ENCODE peak calls at places on chromosomes 12 and 14, in four cellular contexts. One of them, this sample, is unnamed.

GRCh38 chr14:20818861-20819260 is 16.2 kb upstream of the RNASE1 start:
- DNase-seq in adrenal gland: no peak
- DNase-seq in upper lobe of right lung: no peak
- DNase-seq in aorta: no peak
- DNase-seq in this sample: no peak

GRCh38 chr14:77885363-77885762 is 85.5 kb downstream of the ADCK1 start:
- DNase-seq in adrenal gland: no peak
- DNase-seq in upper lobe of right lung: no peak
- DNase-seq in aorta: no peak
- DNase-seq in this sample: no peak

GRCh38 chr12:52148541-52149181 is 43.2 kb downstream of the KRT80 start:
- DNase-seq in adrenal gland: no peak
- DNase-seq in upper lobe of right lung: peak; percentile 87
- DNase-seq in aorta: peak; percentile 75
- DNase-seq in this sample: peak; percentile 86

GRCh38 chr14:65926504-65926903 is 514.0 kb downstream of the FUT8 start:
- DNase-seq in adrenal gland: no peak
- DNase-seq in upper lobe of right lung: no peak
- DNase-seq in aorta: no peak
- DNase-seq in this sample: no peak

GRCh38 chr12:52278530-52278929 is 4.1 kb downstream of the KRT86 start:
- DNase-seq in adrenal gland: no peak
- DNase-seq in upper lobe of right lung: no peak
- DNase-seq in aorta: no peak
- DNase-seq in this sample: peak; percentile 22

GRCh38 chr14:49986344-49987014 is 93.6 kb downstream of the ARF6 start:
- DNase-seq in adrenal gland: no peak
- DNase-seq in upper lobe of right lung: no peak
- DNase-seq in aorta: no peak
- DNase-seq in this sample: no peak

GRCh38 chr14:43647302-43647701 is 859.8 kb downstream of the FSCB start:
- DNase-seq in adrenal gland: no peak
- DNase-seq in upper lobe of right lung: no peak
- DNase-seq in aorta: no peak
- DNase-seq in this sample: no peak

GRCh38 chr14:94180655-94181271 is 6.6 kb downstream of the PPP4R4 start:
- DNase-seq in adrenal gland: no peak
- DNase-seq in upper lobe of right lung: no peak
- DNase-seq in aorta: no peak
- DNase-seq in this sample: no peak

GRCh38 chr12:75816892-75817291 is 214.7 kb downstream of the PHLDA1 start:
- DNase-seq in adrenal gland: no peak
- DNase-seq in upper lobe of right lung: no peak
- DNase-seq in aorta: no peak
- DNase-seq in this sample: no peak

GRCh38 chr14:64891839-64892375 is 12.2 kb upstream of the SPTB start:
- DNase-seq in adrenal gland: peak; percentile 55
- DNase-seq in upper lobe of right lung: no peak
- DNase-seq in aorta: no peak
- DNase-seq in this sample: no peak

GRCh38 chr14:104115131-104115600 is 23.2 kb upstream of the KIF26A start:
- DNase-seq in adrenal gland: no peak
- DNase-seq in upper lobe of right lung: peak; percentile 44
- DNase-seq in aorta: peak; percentile 38
- DNase-seq in this sample: peak; percentile 21

GRCh38 chr12:114480309-114481199 is 74.6 kb upstream of the TBX5 start:
- DNase-seq in adrenal gland: peak; percentile 5
- DNase-seq in upper lobe of right lung: no peak
- DNase-seq in aorta: no peak
- DNase-seq in this sample: no peak

GRCh38 chr14:90698379-90698869 is 117.8 kb downstream of the TTC7B start:
- DNase-seq in adrenal gland: peak; percentile 41
- DNase-seq in upper lobe of right lung: no peak
- DNase-seq in aorta: no peak
- DNase-seq in this sample: no peak

GRCh38 chr14:58151701-58152568 is at the start of gene ARMH4:
- DNase-seq in adrenal gland: peak; percentile 90
- DNase-seq in upper lobe of right lung: peak; percentile 90
- DNase-seq in aorta: peak; percentile 94
- DNase-seq in this sample: peak; percentile 86

GRCh38 chr12:130088509-130088908 is 73.8 kb upstream of the FZD10 start:
- DNase-seq in adrenal gland: no peak
- DNase-seq in upper lobe of right lung: no peak
- DNase-seq in aorta: no peak
- DNase-seq in this sample: no peak

GRCh38 chr12:68224613-68225285 is 861 bp downstream of the IL26 start:
- DNase-seq in adrenal gland: no peak
- DNase-seq in upper lobe of right lung: no peak
- DNase-seq in aorta: no peak
- DNase-seq in this sample: no peak

GRCh38 chr12:104414581-104415305 is 42.0 kb upstream of the CHST11 start:
- DNase-seq in adrenal gland: no peak
- DNase-seq in upper lobe of right lung: no peak
- DNase-seq in aorta: no peak
- DNase-seq in this sample: no peak

GRCh38 chr12:78672033-78672432 is 192.5 kb upstream of the SYT1 start:
- DNase-seq in adrenal gland: no peak
- DNase-seq in upper lobe of right lung: no peak
- DNase-seq in aorta: no peak
- DNase-seq in this sample: no peak

GRCh38 chr12:4104722-4105244 is 168.8 kb upstream of the CCND2 start:
- DNase-seq in adrenal gland: no peak
- DNase-seq in upper lobe of right lung: no peak
- DNase-seq in aorta: no peak
- DNase-seq in this sample: no peak

GRCh38 chr14:67817750-67818438 is 1.5 kb upstream of the ZFYVE26 start:
- DNase-seq in adrenal gland: peak; percentile 19
- DNase-seq in upper lobe of right lung: no peak
- DNase-seq in aorta: no peak
- DNase-seq in this sample: no peak

GRCh38 chr12:114684098-114684869 is at the start of gene TBX3:
- DNase-seq in adrenal gland: peak; percentile 98
- DNase-seq in upper lobe of right lung: peak; percentile 89
- DNase-seq in aorta: peak; percentile 95
- DNase-seq in this sample: peak; percentile 79

GRCh38 chr14:67575684-67576083 is 24.4 kb downstream of the PIGH start:
- DNase-seq in adrenal gland: no peak
- DNase-seq in upper lobe of right lung: peak; percentile 64
- DNase-seq in aorta: no peak
- DNase-seq in this sample: no peak

GRCh38 chr12:48542300-48542928 is 17.0 kb downstream of the OR8S1 start:
- DNase-seq in adrenal gland: peak; percentile 30
- DNase-seq in upper lobe of right lung: peak; percentile 71
- DNase-seq in aorta: no peak
- DNase-seq in this sample: peak; percentile 53

GRCh38 chr14:60161176-60162107 is 3.8 kb downstream of the DHRS7 start:
- DNase-seq in adrenal gland: peak; percentile 83
- DNase-seq in upper lobe of right lung: no peak
- DNase-seq in aorta: no peak
- DNase-seq in this sample: no peak

GRCh38 chr14:68359862-68360552 is 432.9 kb downstream of the ZFP36L1 start:
- DNase-seq in adrenal gland: peak; percentile 29
- DNase-seq in upper lobe of right lung: peak; percentile 86
- DNase-seq in aorta: peak; percentile 82
- DNase-seq in this sample: peak; percentile 63

GRCh38 chr12:53233671-53234091 is 1.7 kb upstream of the RARG start:
- DNase-seq in adrenal gland: no peak
- DNase-seq in upper lobe of right lung: no peak
- DNase-seq in aorta: peak; percentile 55
- DNase-seq in this sample: no peak

GRCh38 chr14:94646481-94646880 is 34.3 kb downstream of the SERPINA3 start:
- DNase-seq in adrenal gland: no peak
- DNase-seq in upper lobe of right lung: no peak
- DNase-seq in aorta: no peak
- DNase-seq in this sample: no peak

GRCh38 chr12:99619389-99620158 is 28.0 kb upstream of the GARIN6 start:
- DNase-seq in adrenal gland: peak; percentile 39
- DNase-seq in upper lobe of right lung: no peak
- DNase-seq in aorta: no peak
- DNase-seq in this sample: no peak

GRCh38 chr12:124909831-124910560 is 4.5 kb downstream of the UBC start:
- DNase-seq in adrenal gland: no peak
- DNase-seq in upper lobe of right lung: no peak
- DNase-seq in aorta: peak; percentile 44
- DNase-seq in this sample: no peak

GRCh38 chr12:10018390-10018789 is 8.0 kb downstream of the CLEC12B start:
- DNase-seq in adrenal gland: no peak
- DNase-seq in upper lobe of right lung: no peak
- DNase-seq in aorta: no peak
- DNase-seq in this sample: no peak

GRCh38 chr12:74449872-74450271 is 87.8 kb upstream of the ATXN7L3B start:
- DNase-seq in adrenal gland: no peak
- DNase-seq in upper lobe of right lung: no peak
- DNase-seq in aorta: no peak
- DNase-seq in this sample: no peak

GRCh38 chr12:45732936-45733335 is 3.4 kb downstream of the ARID2 start:
- DNase-seq in adrenal gland: no peak
- DNase-seq in upper lobe of right lung: no peak
- DNase-seq in aorta: no peak
- DNase-seq in this sample: no peak

DNA sequence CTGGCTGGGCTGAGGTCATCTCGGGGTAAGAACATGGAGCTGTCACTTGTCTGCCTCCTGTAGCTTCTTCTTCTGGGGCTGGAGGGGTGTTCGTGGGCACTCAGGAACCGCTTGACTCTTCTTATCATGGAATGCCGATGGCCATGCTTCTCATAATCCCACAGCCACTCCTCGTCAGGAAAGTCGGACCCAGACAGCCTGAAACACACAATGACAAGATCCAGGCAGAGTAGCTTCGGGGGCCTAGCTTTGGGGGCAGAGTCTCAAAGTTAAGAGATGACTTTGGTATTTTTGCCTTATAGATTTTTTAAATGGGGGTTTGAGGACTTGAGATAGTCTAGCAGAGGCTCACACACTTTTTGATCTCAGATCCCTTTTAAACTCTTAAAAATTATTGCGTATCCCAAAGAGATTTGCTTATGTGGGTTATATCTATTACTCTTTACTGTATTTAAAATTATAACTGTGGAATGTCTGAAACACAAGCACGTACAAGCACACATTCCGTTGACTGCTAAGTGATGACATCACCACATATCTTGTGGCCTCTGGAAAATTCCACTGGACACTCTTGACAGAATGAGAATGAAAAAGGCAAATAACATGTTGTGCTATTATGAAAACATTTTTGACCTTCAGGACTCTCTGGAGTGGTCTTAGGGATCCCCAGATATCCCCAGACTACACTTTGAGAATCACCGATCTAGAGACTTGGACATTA is 43.3 kb downstream of the BEST3 start:
- DNase-seq in adrenal gland: peak; percentile 53
- DNase-seq in upper lobe of right lung: no peak
- DNase-seq in aorta: no peak
- DNase-seq in this sample: no peak
- H3K36me3 ChIP-seq in adrenal gland: no peaks in the 10 kb centered on the region
- H3K36me3 ChIP-seq in upper lobe of right lung: no peaks in the 10 kb centered on the region
- H3K36me3 ChIP-seq in aorta: no peaks in the 10 kb centered on the region
- H3K36me3 ChIP-seq in this sample: no peaks in the 10 kb centered on the region

GRCh38 chr14:100819829-100820475 is 6.0 kb upstream of the MEG3 start:
- DNase-seq in adrenal gland: no peak
- DNase-seq in upper lobe of right lung: no peak
- DNase-seq in aorta: peak; percentile 69
- DNase-seq in this sample: no peak
- H3K36me3 ChIP-seq in adrenal gland: no peaks in the 10 kb centered on the region
- H3K36me3 ChIP-seq in upper lobe of right lung: no peaks in the 10 kb centered on the region
- H3K36me3 ChIP-seq in aorta: no peaks in the 10 kb centered on the region
- H3K36me3 ChIP-seq in this sample: no peaks in the 10 kb centered on the region

GRCh38 chr12:119686776-119687175 is 18.8 kb downstream of the PRKAB1 start:
- DNase-seq in adrenal gland: no peak
- DNase-seq in upper lobe of right lung: no peak
- DNase-seq in aorta: no peak
- DNase-seq in this sample: no peak
- H3K36me3 ChIP-seq in adrenal gland: peaks cover 7% of the 10 kb centered on the region
- H3K36me3 ChIP-seq in upper lobe of right lung: peaks cover 6% of the 10 kb centered on the region
- H3K36me3 ChIP-seq in aorta: no peaks in the 10 kb centered on the region
- H3K36me3 ChIP-seq in this sample: peaks cover 20% of the 10 kb centered on the region

DNA sequence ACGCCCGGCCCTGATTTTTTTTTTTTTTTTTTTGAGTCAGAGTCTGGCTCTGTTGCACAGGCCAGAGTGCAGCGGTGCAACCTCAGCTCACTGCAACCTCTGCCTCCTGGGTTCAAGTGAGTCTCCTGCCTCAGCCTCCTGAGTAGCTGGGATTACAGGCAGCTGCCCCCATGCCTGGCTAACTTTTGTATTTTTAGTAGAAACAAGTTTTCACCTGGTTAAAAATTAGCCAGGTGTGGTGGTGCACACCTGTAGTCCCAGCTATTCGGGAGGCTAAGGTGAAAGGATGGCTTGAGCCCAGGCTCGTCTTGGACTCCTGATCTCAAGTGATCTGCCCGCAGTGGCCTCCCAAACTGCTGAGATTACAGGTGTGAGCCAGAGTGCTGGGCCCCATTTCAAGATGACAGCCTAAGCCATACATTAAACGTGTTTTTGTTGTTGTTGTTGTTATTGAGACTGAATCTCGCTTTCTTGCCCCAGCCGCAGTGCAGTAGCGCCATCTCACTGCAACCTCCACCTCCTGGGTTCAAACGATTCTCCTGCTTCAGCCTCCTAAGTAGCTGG is 42.7 kb upstream of the EAPP start:
- DNase-seq in adrenal gland: no peak
- DNase-seq in upper lobe of right lung: peak; percentile 30
- DNase-seq in aorta: peak; percentile 37
- DNase-seq in this sample: peak; percentile 13
- H3K36me3 ChIP-seq in adrenal gland: peaks cover 67% of the 10 kb centered on the region
- H3K36me3 ChIP-seq in upper lobe of right lung: peaks cover 93% of the 10 kb centered on the region
- H3K36me3 ChIP-seq in aorta: peaks cover 5% of the 10 kb centered on the region
- H3K36me3 ChIP-seq in this sample: peaks cover 98% of the 10 kb centered on the region

This sample was measured in stomach.